ENCODE peak calls at places on chromosomes 16 and 17, in seven cellular contexts. B is HL-60; Y is GM04504; M is CD4-positive, alpha-beta T cell; P is HCEC 1CT; X is lower lobe of right lung; K is activated naive CD4-positive, alpha-beta T cell treated with anti-CD3 and anti-CD28 coated beads for 36 hours. J is an unnamed sample.

GRCh38 chr16:29317269-29317668 is 89.2 kb downstream of the NPIPB11 start:
- DNase-seq in B (no peak), Y (no peak), M (no peak), P (no peak), X (no peak), K (no peak), J (no peak)

GRCh38 chr17:64200080-64201042 is 62.7 kb downstream of the TEX2 start:
- DNase-seq in B (no peak), Y (no peak), M (no peak), P (peak), X (no peak), K (peak), J (no peak)

GRCh38 chr17:68197091-68197996 is 50.5 kb upstream of the AMZ2 start:
- DNase-seq in B (no peak), Y (no peak), M (no peak), P (no peak), X (no peak), K (no peak), J (no peak)

GRCh38 chr17:36722121-36722902 is 120.9 kb downstream of the MRM1 start:
- DNase-seq in B (no peak), Y (no peak), M (peak), P (no peak), X (peak), K (peak), J (peak)

GRCh38 chr16:26665166-26665939 is 401.4 kb upstream of the C16orf82 start:
- DNase-seq in B (no peak), Y (no peak), M (no peak), P (no peak), X (no peak), K (peak), J (no peak)

GRCh38 chr17:8964801-8965393 is 610 bp downstream of the PIK3R5 start:
- DNase-seq in B (no peak), Y (no peak), M (no peak), P (no peak), X (peak), K (peak), J (no peak)

GRCh38 chr16:86505899-86506864 is 4.1 kb upstream of the FOXF1 start:
- DNase-seq in B (no peak), Y (no peak), M (no peak), P (no peak), X (no peak), K (no peak), J (no peak)

GRCh38 chr17:30278032-30278431 is 13.7 kb downstream of the BLMH start:
- DNase-seq in B (no peak), Y (no peak), M (no peak), P (peak), X (no peak), K (no peak), J (no peak)

GRCh38 chr16:25097304-25097988 is 14.1 kb upstream of the LCMT1 start:
- DNase-seq in B (no peak), Y (no peak), M (no peak), P (peak), X (no peak), K (no peak), J (no peak)

GRCh38 chr17:36777118-36777517 is 160.2 kb upstream of the LHX1 start:
- DNase-seq in B (no peak), Y (no peak), M (no peak), P (no peak), X (no peak), K (no peak), J (no peak)